ENCODE peak calls at places on chromosomes 11 and 22, in eight cellular contexts. One of them, this sample, is unnamed.

GRCh38 chr11:126630488-126630887 is 275.0 kb downstream of the ST3GAL4 start:
- DNase-seq in MCF 10A: no peak
- DNase-seq in type B pancreatic cell: no peak
- DNase-seq in A549: no peak
- DNase-seq in HFF-Myc: no peak
- DNase-seq in Peyer's patch: no peak
- DNase-seq in AG10803: no peak
- DNase-seq in heart right ventricle: no peak
- DNase-seq in this sample: no peak

GRCh38 chr11:57288771-57289579 is 35.8 kb downstream of the TNKS1BP1 start:
- DNase-seq in type B pancreatic cell: no peak
- DNase-seq in MCF 10A: peak
- DNase-seq in heart right ventricle: no peak
- DNase-seq in HFF-Myc: no peak
- DNase-seq in Peyer's patch: no peak
- DNase-seq in A549: no peak
- DNase-seq in AG10803: peak
- DNase-seq in this sample: no peak

GRCh38 chr22:41762980-41763779 is 37.3 kb upstream of the CCDC134 start:
- DNase-seq in heart right ventricle: no peak
- DNase-seq in AG10803: no peak
- DNase-seq in type B pancreatic cell: no peak
- DNase-seq in Peyer's patch: peak
- DNase-seq in HFF-Myc: no peak
- DNase-seq in MCF 10A: peak
- DNase-seq in A549: peak
- DNase-seq in this sample: no peak

GRCh38 chr11:36030707-36031365 is 87.0 kb downstream of the LDLRAD3 start:
- DNase-seq in AG10803: peak
- DNase-seq in type B pancreatic cell: no peak
- DNase-seq in A549: no peak
- DNase-seq in MCF 10A: peak
- DNase-seq in Peyer's patch: no peak
- DNase-seq in heart right ventricle: no peak
- DNase-seq in HFF-Myc: peak
- DNase-seq in this sample: no peak

GRCh38 chr11:30326911-30327310 is 4.0 kb downstream of the ARL14EP start:
- DNase-seq in type B pancreatic cell: no peak
- DNase-seq in HFF-Myc: no peak
- DNase-seq in MCF 10A: no peak
- DNase-seq in AG10803: no peak
- DNase-seq in Peyer's patch: no peak
- DNase-seq in heart right ventricle: no peak
- DNase-seq in A549: no peak
- DNase-seq in this sample: no peak

GRCh38 chr11:118913411-118914125 is 12.2 kb downstream of the BCL9L start:
- DNase-seq in HFF-Myc: no peak
- DNase-seq in heart right ventricle: no peak
- DNase-seq in MCF 10A: peak
- DNase-seq in Peyer's patch: peak
- DNase-seq in AG10803: no peak
- DNase-seq in type B pancreatic cell: no peak
- DNase-seq in A549: no peak
- DNase-seq in this sample: no peak

GRCh38 chr22:41382610-41383009 is 868 bp downstream of the TEF start:
- DNase-seq in A549: no peak
- DNase-seq in heart right ventricle: peak
- DNase-seq in type B pancreatic cell: no peak
- DNase-seq in AG10803: peak
- DNase-seq in MCF 10A: no peak
- DNase-seq in HFF-Myc: no peak
- DNase-seq in Peyer's patch: no peak
- DNase-seq in this sample: no peak

GRCh38 chr11:78310500-78310909 is 107.1 kb downstream of the GAB2 start:
- DNase-seq in MCF 10A: no peak
- DNase-seq in AG10803: peak
- DNase-seq in heart right ventricle: peak
- DNase-seq in type B pancreatic cell: no peak
- DNase-seq in A549: no peak
- DNase-seq in HFF-Myc: no peak
- DNase-seq in Peyer's patch: peak
- DNase-seq in this sample: no peak

GRCh38 chr22:39182478-39183030 is 30.1 kb upstream of the CBX7 start:
- DNase-seq in heart right ventricle: no peak
- DNase-seq in MCF 10A: no peak
- DNase-seq in HFF-Myc: no peak
- DNase-seq in Peyer's patch: peak
- DNase-seq in type B pancreatic cell: no peak
- DNase-seq in AG10803: peak
- DNase-seq in A549: no peak
- DNase-seq in this sample: no peak

GRCh38 chr22:23685205-23685784 is 5.5 kb upstream of the RGL4 start:
- DNase-seq in MCF 10A: peak
- DNase-seq in type B pancreatic cell: no peak
- DNase-seq in HFF-Myc: peak
- DNase-seq in A549: no peak
- DNase-seq in AG10803: peak
- DNase-seq in heart right ventricle: no peak
- DNase-seq in Peyer's patch: no peak
- DNase-seq in this sample: no peak

GRCh38 chr11:74388678-74389327 is 9.4 kb downstream of the PGM2L1 start:
- DNase-seq in Peyer's patch: peak
- DNase-seq in HFF-Myc: peak
- DNase-seq in heart right ventricle: peak
- DNase-seq in AG10803: peak
- DNase-seq in MCF 10A: peak
- DNase-seq in A549: peak
- DNase-seq in type B pancreatic cell: no peak
- DNase-seq in this sample: no peak
- TF ChIP-seq CTCF in Peyer's patch: peak
- TF ChIP-seq CTCF in HFF-Myc: peak
- TF ChIP-seq CTCF in heart right ventricle: peak
- TF ChIP-seq CTCF in AG10803: peak
- TF ChIP-seq CTCF in MCF 10A: peak
- TF ChIP-seq CTCF in A549: peak
- TF ChIP-seq CTCF in type B pancreatic cell: peak
- TF ChIP-seq CTCF in this sample: peak

DNA sequence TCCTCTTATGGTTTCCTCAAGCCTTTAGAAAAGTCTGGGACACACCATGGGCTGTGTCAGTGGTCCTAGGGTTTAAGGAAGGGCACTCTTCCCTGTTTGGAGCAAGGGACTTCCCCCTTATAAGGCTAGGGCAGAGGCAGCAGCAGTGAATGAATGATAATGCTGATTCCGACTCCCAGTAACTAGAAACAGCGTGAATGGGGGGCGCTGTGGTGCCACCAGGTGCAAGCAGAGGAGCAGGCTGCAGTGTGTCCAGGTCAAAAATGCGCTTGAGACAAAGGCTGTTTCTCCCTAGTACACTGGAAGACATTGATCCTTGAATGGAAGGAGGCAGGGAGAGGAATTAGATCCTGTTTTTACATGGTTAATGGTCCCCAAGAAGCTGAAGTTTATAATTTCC is 11.6 kb upstream of the RIC3 start:
- DNase-seq in heart right ventricle: no peak
- DNase-seq in type B pancreatic cell: no peak
- DNase-seq in HFF-Myc: no peak
- DNase-seq in Peyer's patch: no peak
- DNase-seq in AG10803: no peak
- DNase-seq in A549: no peak
- DNase-seq in MCF 10A: no peak
- DNase-seq in this sample: no peak
- TF ChIP-seq CTCF in heart right ventricle: no peak
- TF ChIP-seq CTCF in type B pancreatic cell: no peak
- TF ChIP-seq CTCF in HFF-Myc: no peak
- TF ChIP-seq CTCF in Peyer's patch: no peak
- TF ChIP-seq CTCF in AG10803: no peak
- TF ChIP-seq CTCF in A549: no peak
- TF ChIP-seq CTCF in MCF 10A: no peak
- TF ChIP-seq CTCF in this sample: no peak

GRCh38 chr11:93784152-93784934 is at the start of gene MED17:
- DNase-seq in heart right ventricle: peak
- DNase-seq in A549: peak
- DNase-seq in MCF 10A: peak
- DNase-seq in Peyer's patch: peak
- DNase-seq in type B pancreatic cell: peak
- DNase-seq in AG10803: peak
- DNase-seq in HFF-Myc: peak
- DNase-seq in this sample: peak
- TF ChIP-seq CTCF in heart right ventricle: peak
- TF ChIP-seq CTCF in A549: peak
- TF ChIP-seq CTCF in MCF 10A: peak
- TF ChIP-seq CTCF in Peyer's patch: peak
- TF ChIP-seq CTCF in type B pancreatic cell: peak
- TF ChIP-seq CTCF in AG10803: peak
- TF ChIP-seq CTCF in HFF-Myc: peak
- TF ChIP-seq CTCF in this sample: peak

DNA sequence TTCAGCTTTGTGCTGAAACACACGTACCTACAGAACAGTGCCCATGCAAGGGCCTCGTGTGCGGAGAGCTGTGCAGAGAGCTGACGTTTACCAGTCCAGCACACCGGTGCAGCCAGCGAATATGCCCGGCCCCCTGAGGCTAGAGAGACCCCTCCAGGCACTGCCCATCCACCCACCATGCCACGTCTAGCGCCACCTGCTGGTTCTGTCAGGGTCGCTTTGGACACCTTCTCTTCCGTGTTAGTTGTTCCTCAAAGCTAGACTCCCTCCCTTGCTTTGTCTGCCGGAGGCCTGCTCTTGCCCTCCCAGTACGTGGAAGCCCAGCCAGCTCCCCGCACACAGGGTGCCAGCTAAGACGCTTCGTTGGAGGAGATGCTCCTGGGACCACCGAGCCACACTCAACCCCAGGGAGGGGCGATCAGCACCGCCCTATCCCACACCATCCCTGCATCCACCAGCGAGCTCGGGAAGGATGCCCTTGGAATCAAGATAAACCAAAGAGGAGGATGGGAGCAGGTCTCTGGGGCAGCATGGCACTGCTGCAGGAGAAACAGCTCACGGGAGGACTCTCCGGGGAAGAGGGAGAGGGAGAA is 43.4 kb downstream of the CPT1A start:
- DNase-seq in heart right ventricle: no peak
- DNase-seq in Peyer's patch: peak
- DNase-seq in A549: no peak
- DNase-seq in MCF 10A: peak
- DNase-seq in AG10803: peak
- DNase-seq in type B pancreatic cell: no peak
- DNase-seq in HFF-Myc: no peak
- DNase-seq in this sample: no peak
- TF ChIP-seq CTCF in heart right ventricle: peak
- TF ChIP-seq CTCF in Peyer's patch: peak
- TF ChIP-seq CTCF in A549: peak
- TF ChIP-seq CTCF in MCF 10A: peak
- TF ChIP-seq CTCF in AG10803: peak
- TF ChIP-seq CTCF in type B pancreatic cell: peak
- TF ChIP-seq CTCF in HFF-Myc: peak
- TF ChIP-seq CTCF in this sample: peak

GRCh38 chr11:32188785-32189184 is 97.9 kb downstream of the RCN1 start:
- DNase-seq in MCF 10A: no peak
- DNase-seq in type B pancreatic cell: no peak
- DNase-seq in heart right ventricle: no peak
- DNase-seq in A549: peak
- DNase-seq in Peyer's patch: no peak
- DNase-seq in AG10803: no peak
- DNase-seq in HFF-Myc: no peak
- DNase-seq in this sample: no peak
- TF ChIP-seq CTCF in MCF 10A: no peak
- TF ChIP-seq CTCF in type B pancreatic cell: no peak
- TF ChIP-seq CTCF in heart right ventricle: no peak
- TF ChIP-seq CTCF in A549: no peak
- TF ChIP-seq CTCF in Peyer's patch: no peak
- TF ChIP-seq CTCF in AG10803: no peak
- TF ChIP-seq CTCF in HFF-Myc: no peak
- TF ChIP-seq CTCF in this sample: no peak

GRCh38 chr11:117586392-117586791 is 210.6 kb downstream of the DSCAML1 start:
- DNase-seq in MCF 10A: no peak
- DNase-seq in HFF-Myc: no peak
- DNase-seq in Peyer's patch: no peak
- DNase-seq in heart right ventricle: no peak
- DNase-seq in AG10803: no peak
- DNase-seq in type B pancreatic cell: no peak
- DNase-seq in A549: no peak
- DNase-seq in this sample: no peak
- TF ChIP-seq CTCF in MCF 10A: no peak
- TF ChIP-seq CTCF in HFF-Myc: no peak
- TF ChIP-seq CTCF in Peyer's patch: no peak
- TF ChIP-seq CTCF in heart right ventricle: no peak
- TF ChIP-seq CTCF in AG10803: no peak
- TF ChIP-seq CTCF in type B pancreatic cell: no peak
- TF ChIP-seq CTCF in A549: no peak
- TF ChIP-seq CTCF in this sample: no peak

GRCh38 chr11:59678118-59678812 is 9.4 kb upstream of the PATL1 start:
- DNase-seq in heart right ventricle: no peak
- DNase-seq in Peyer's patch: no peak
- DNase-seq in MCF 10A: no peak
- DNase-seq in AG10803: peak
- DNase-seq in HFF-Myc: no peak
- DNase-seq in type B pancreatic cell: no peak
- DNase-seq in A549: no peak
- DNase-seq in this sample: no peak
- TF ChIP-seq CTCF in heart right ventricle: no peak
- TF ChIP-seq CTCF in Peyer's patch: no peak
- TF ChIP-seq CTCF in MCF 10A: no peak
- TF ChIP-seq CTCF in AG10803: no peak
- TF ChIP-seq CTCF in HFF-Myc: no peak
- TF ChIP-seq CTCF in type B pancreatic cell: peak
- TF ChIP-seq CTCF in A549: no peak
- TF ChIP-seq CTCF in this sample: no peak